ENCODE peak calls at places on chromosomes 13 and 19, in five cellular contexts. Z is LHCN-M2; L is lower lobe of right lung; D is HT-29; X is activated effector memory CD4-positive, alpha-beta T cell treated with anti-CD3 and anti-CD28 coated beads, Interleukin-2, amount 50 U/mL, for 16 hours. C is an unnamed sample.

GRCh38 chr19:18416778-18417249 is 2.4 kb upstream of the SSBP4 start:
- DNase-seq in Z (peak), X (peak), D (peak), L (peak), C (peak)

GRCh38 chr19:50967924-50968708 is 1.3 kb downstream of the KLK6 start:
- DNase-seq in D (peak), Z (no peak), L (no peak), X (no peak), C (no peak)

GRCh38 chr13:39273953-39274352 is 235.7 kb downstream of the NHLRC3 start:
- DNase-seq in X (no peak), L (no peak), D (peak), Z (peak), C (peak)

GRCh38 chr13:112802808-112803207 is 113.0 kb downstream of the ATP11A start:
- DNase-seq in L (no peak), X (no peak), D (no peak), Z (no peak), C (no peak)

GRCh38 chr19:4393947-4394590 is 6.3 kb downstream of the SH3GL1 start:
- DNase-seq in D (no peak), X (no peak), Z (peak), L (no peak), C (no peak)

GRCh38 chr13:98276486-98276885 is 99.4 kb upstream of the RNF113B start:
- DNase-seq in D (no peak), L (no peak), X (no peak), Z (no peak), C (no peak)

GRCh38 chr13:26601669-26602068 is 44.2 kb downstream of the WASF3 start:
- DNase-seq in L (no peak), X (no peak), Z (peak), D (peak), C (no peak)

GRCh38 chr19:29668746-29669609 is 3.7 kb downstream of the PLEKHF1 start:
- DNase-seq in L (no peak), X (peak), D (no peak), Z (no peak), C (no peak)

C was measured in hepatocyte.